ENCODE peak calls at places on chromosomes 6 and 20, in six cellular contexts. One of them, this sample, is unnamed.

GRCh38 chr6:107506145-107506544 is 16.2 kb downstream of the SOBP start:
- DNase-seq in EL: no peak
- DNase-seq in posterior cingulate gyrus: no peak
- DNase-seq in OCI-LY7: no peak
- DNase-seq in left cardiac atrium: no peak
- DNase-seq in breast epithelium: no peak
- DNase-seq in this sample: no peak

GRCh38 chr6:106825156-106825555 is 149.4 kb downstream of the CD24 start:
- DNase-seq in EL: peak; percentile 28
- DNase-seq in posterior cingulate gyrus: no peak
- DNase-seq in OCI-LY7: no peak
- DNase-seq in left cardiac atrium: no peak
- DNase-seq in breast epithelium: no peak
- DNase-seq in this sample: no peak

GRCh38 chr6:54335871-54336270 is 27.6 kb downstream of the TINAG start:
- DNase-seq in EL: peak; percentile 97
- DNase-seq in posterior cingulate gyrus: no peak
- DNase-seq in OCI-LY7: no peak
- DNase-seq in left cardiac atrium: no peak
- DNase-seq in breast epithelium: no peak
- DNase-seq in this sample: no peak

GRCh38 chr6:37396571-37397185 is 36.3 kb upstream of the CMTR1 start:
- DNase-seq in EL: peak; percentile 10
- DNase-seq in posterior cingulate gyrus: no peak
- DNase-seq in OCI-LY7: no peak
- DNase-seq in left cardiac atrium: no peak
- DNase-seq in breast epithelium: no peak
- DNase-seq in this sample: no peak

GRCh38 chr6:87393026-87393622 is 14.6 kb upstream of the CFAP206 start:
- DNase-seq in EL: peak; percentile 60
- DNase-seq in posterior cingulate gyrus: no peak
- DNase-seq in OCI-LY7: peak; percentile 88
- DNase-seq in left cardiac atrium: no peak
- DNase-seq in breast epithelium: no peak
- DNase-seq in this sample: no peak

GRCh38 chr20:6058684-6059295 is 4.9 kb upstream of the LRRN4 start:
- DNase-seq in EL: no peak
- DNase-seq in posterior cingulate gyrus: no peak
- DNase-seq in OCI-LY7: no peak
- DNase-seq in left cardiac atrium: no peak
- DNase-seq in breast epithelium: no peak
- DNase-seq in this sample: no peak

GRCh38 chr6:161162722-161163121 is 111.1 kb downstream of the AGPAT4 start:
- DNase-seq in EL: no peak
- DNase-seq in posterior cingulate gyrus: no peak
- DNase-seq in OCI-LY7: no peak
- DNase-seq in left cardiac atrium: no peak
- DNase-seq in breast epithelium: no peak
- DNase-seq in this sample: no peak

GRCh38 chr6:164962805-164963204 is 346.6 kb downstream of the C6orf118 start:
- DNase-seq in EL: no peak
- DNase-seq in posterior cingulate gyrus: no peak
- DNase-seq in OCI-LY7: no peak
- DNase-seq in left cardiac atrium: no peak
- DNase-seq in breast epithelium: no peak
- DNase-seq in this sample: no peak

GRCh38 chr6:34071111-34071883 is 74.6 kb downstream of the GRM4 start:
- DNase-seq in EL: no peak
- DNase-seq in posterior cingulate gyrus: no peak
- DNase-seq in OCI-LY7: no peak
- DNase-seq in left cardiac atrium: no peak
- DNase-seq in breast epithelium: no peak
- DNase-seq in this sample: no peak

GRCh38 chr6:38845931-38846330 is 130.8 kb downstream of the DNAH8 start:
- DNase-seq in EL: no peak
- DNase-seq in posterior cingulate gyrus: no peak
- DNase-seq in OCI-LY7: no peak
- DNase-seq in left cardiac atrium: no peak
- DNase-seq in breast epithelium: no peak
- DNase-seq in this sample: no peak

GRCh38 chr6:4413073-4413472 is 277.7 kb upstream of the ECI2 start:
- DNase-seq in EL: peak; percentile 45
- DNase-seq in posterior cingulate gyrus: no peak
- DNase-seq in OCI-LY7: no peak
- DNase-seq in left cardiac atrium: no peak
- DNase-seq in breast epithelium: no peak
- DNase-seq in this sample: no peak

GRCh38 chr6:153146413-153146812 is 15.3 kb upstream of the RGS17 start:
- DNase-seq in EL: no peak
- DNase-seq in posterior cingulate gyrus: no peak
- DNase-seq in OCI-LY7: no peak
- DNase-seq in left cardiac atrium: no peak
- DNase-seq in breast epithelium: no peak
- DNase-seq in this sample: no peak

GRCh38 chr20:63177134-63177784 is 38.7 kb downstream of the YTHDF1 start:
- DNase-seq in EL: no peak
- DNase-seq in posterior cingulate gyrus: peak; percentile 94
- DNase-seq in OCI-LY7: no peak
- DNase-seq in left cardiac atrium: no peak
- DNase-seq in breast epithelium: no peak
- DNase-seq in this sample: no peak

GRCh38 chr6:7535498-7535897 is 6.0 kb upstream of the DSP start:
- DNase-seq in EL: peak; percentile 72
- DNase-seq in posterior cingulate gyrus: no peak
- DNase-seq in OCI-LY7: no peak
- DNase-seq in left cardiac atrium: no peak
- DNase-seq in breast epithelium: no peak
- DNase-seq in this sample: no peak

GRCh38 chr6:56259682-56260081 is 12.3 kb upstream of the COL21A1 start:
- DNase-seq in EL: peak; percentile 13
- DNase-seq in posterior cingulate gyrus: no peak
- DNase-seq in OCI-LY7: no peak
- DNase-seq in left cardiac atrium: no peak
- DNase-seq in breast epithelium: no peak
- DNase-seq in this sample: no peak

GRCh38 chr6:70527071-70527737 is 39.5 kb upstream of the SDHAF4 start:
- DNase-seq in EL: peak; percentile 17
- DNase-seq in posterior cingulate gyrus: no peak
- DNase-seq in OCI-LY7: no peak
- DNase-seq in left cardiac atrium: no peak
- DNase-seq in breast epithelium: no peak
- DNase-seq in this sample: no peak

GRCh38 chr20:15523431-15523830 is 1049.8 kb downstream of the KIF16B start:
- DNase-seq in EL: no peak
- DNase-seq in posterior cingulate gyrus: no peak
- DNase-seq in OCI-LY7: no peak
- DNase-seq in left cardiac atrium: no peak
- DNase-seq in breast epithelium: no peak
- DNase-seq in this sample: no peak

GRCh38 chr6:17476506-17476905 is 83.1 kb downstream of the CAP2 start:
- DNase-seq in EL: no peak
- DNase-seq in posterior cingulate gyrus: no peak
- DNase-seq in OCI-LY7: no peak
- DNase-seq in left cardiac atrium: no peak
- DNase-seq in breast epithelium: no peak
- DNase-seq in this sample: no peak

GRCh38 chr6:132843316-132844040 is 29.1 kb downstream of the RPS12 start:
- DNase-seq in EL: no peak
- DNase-seq in posterior cingulate gyrus: no peak
- DNase-seq in OCI-LY7: no peak
- DNase-seq in left cardiac atrium: no peak
- DNase-seq in breast epithelium: no peak
- DNase-seq in this sample: no peak

GRCh38 chr6:147530132-147531060 is 21.9 kb downstream of the SAMD5 start:
- DNase-seq in EL: no peak
- DNase-seq in posterior cingulate gyrus: no peak
- DNase-seq in OCI-LY7: peak; percentile 6
- DNase-seq in left cardiac atrium: no peak
- DNase-seq in breast epithelium: no peak
- DNase-seq in this sample: no peak